ENCODE peak calls at places on chromosomes 5 and 9, in four cellular contexts. H is lung, M is GM13976, Z is esophagus squamous epithelium. Y is an unnamed sample.

GRCh38 chr9:126399789-126400188 is 73.2 kb downstream of the MVB12B start:
- DNase-seq in M (no peak), H (no peak), Z (no peak), Y (no peak)

GRCh38 chr5:175652741-175653663 is 4.9 kb upstream of the HRH2 start:
- DNase-seq in Z (no peak), M (no peak), H (no peak), Y (peak)

GRCh38 chr5:2751592-2752021 is at the start of gene IRX2:
- DNase-seq in Z (no peak), H (peak), M (no peak), Y (no peak)

GRCh38 chr5:937151-937924 is 44.7 kb downstream of the TRIP13 start:
- DNase-seq in Z (no peak), H (no peak), M (no peak), Y (no peak)

GRCh38 chr5:39206630-39207319 is 12.6 kb downstream of the FYB1 start:
- DNase-seq in M (no peak), Z (no peak), H (no peak), Y (no peak)

GRCh38 chr9:137672907-137673791 is 54.3 kb downstream of the EHMT1 start:
- DNase-seq in Z (no peak), H (peak), M (peak), Y (peak)

GRCh38 chr5:18754201-18754600 is 1119.9 kb downstream of the TAF11L14 start:
- DNase-seq in Z (no peak), M (no peak), H (no peak), Y (no peak)

GRCh38 chr5:164097747-164098146 is 592.3 kb downstream of the MAT2B start:
- DNase-seq in H (no peak), Z (no peak), M (no peak), Y (no peak)

GRCh38 chr5:6435356-6435755 is 13.3 kb upstream of the UBE2QL1 start:
- DNase-seq in M (no peak), H (no peak), Z (no peak), Y (peak)

GRCh38 chr5:132659598-132660493 is 1.9 kb downstream of the IL13 start:
- DNase-seq in M (no peak), H (no peak), Z (no peak), Y (no peak)

GRCh38 chr9:95284152-95284551 is 33.4 kb downstream of the FANCC start:
- DNase-seq in H (no peak), M (no peak), Z (no peak), Y (no peak)

GRCh38 chr5:133779828-133780475 is 167.6 kb upstream of the FSTL4 start:
- DNase-seq in Z (no peak), M (no peak), H (no peak), Y (no peak)

GRCh38 chr9:83434254-83434653 is 103.9 kb downstream of the FRMD3 start:
- DNase-seq in H (no peak), M (no peak), Z (no peak), Y (no peak)
- TF ChIP-seq CTCF in H (no peak), M (no peak), Z (no peak), Y (no peak)

GRCh38 chr5:149640350-149640999 is 59.2 kb downstream of the ARHGEF37 start:
- DNase-seq in H (no peak), Z (no peak), M (no peak), Y (no peak)

GRCh38 chr5:149639718-149640117 is 58.4 kb downstream of the ARHGEF37 start:
- DNase-seq in M (no peak), H (no peak), Z (no peak), Y (no peak)

GRCh38 chr5:149638546-149639241 is 57.4 kb downstream of the ARHGEF37 start:
- DNase-seq in H (no peak), Z (no peak), M (no peak), Y (no peak)

GRCh38 chr5:149641600-149641999 is 60.3 kb downstream of the ARHGEF37 start:
- DNase-seq in H (no peak), M (no peak), Z (no peak), Y (no peak)

GRCh38 chr5:149641000-149641576 is 59.8 kb downstream of the ARHGEF37 start:
- DNase-seq in M (no peak), H (no peak), Z (no peak), Y (no peak)
- TF ChIP-seq CTCF in M (no peak), H (no peak), Z (no peak), Y (no peak)

GRCh38 chr9:96654450-96655197 is 493 bp downstream of the PRXL2C start:
- DNase-seq in M (peak), Z (peak), H (peak), Y (peak)
- TF ChIP-seq CTCF in M (no peak), Z (no peak), H (no peak), Y (no peak)

GRCh38 chr5:142012186-142012785 is 541 bp downstream of the GNPDA1 start:
- DNase-seq in M (no peak), Z (no peak), H (peak), Y (peak)

GRCh38 chr5:142014911-142015584 is 2.2 kb upstream of the GNPDA1 start:
- DNase-seq in H (no peak), M (peak), Z (no peak), Y (peak)

GRCh38 chr5:142013734-142014495 is 1.1 kb upstream of the GNPDA1 start:
- DNase-seq in M (no peak), H (no peak), Z (no peak), Y (peak)

GRCh38 chr5:142011572-142012185 is 1.1 kb downstream of the GNPDA1 start:
- DNase-seq in M (no peak), H (no peak), Z (no peak), Y (no peak)

GRCh38 chr5:142012792-142013388 is at the start of gene GNPDA1:
- DNase-seq in M (peak), Z (peak), H (peak), Y (peak)
- TF ChIP-seq CTCF in M (peak), Z (no peak), H (no peak), Y (no peak)

DNA sequence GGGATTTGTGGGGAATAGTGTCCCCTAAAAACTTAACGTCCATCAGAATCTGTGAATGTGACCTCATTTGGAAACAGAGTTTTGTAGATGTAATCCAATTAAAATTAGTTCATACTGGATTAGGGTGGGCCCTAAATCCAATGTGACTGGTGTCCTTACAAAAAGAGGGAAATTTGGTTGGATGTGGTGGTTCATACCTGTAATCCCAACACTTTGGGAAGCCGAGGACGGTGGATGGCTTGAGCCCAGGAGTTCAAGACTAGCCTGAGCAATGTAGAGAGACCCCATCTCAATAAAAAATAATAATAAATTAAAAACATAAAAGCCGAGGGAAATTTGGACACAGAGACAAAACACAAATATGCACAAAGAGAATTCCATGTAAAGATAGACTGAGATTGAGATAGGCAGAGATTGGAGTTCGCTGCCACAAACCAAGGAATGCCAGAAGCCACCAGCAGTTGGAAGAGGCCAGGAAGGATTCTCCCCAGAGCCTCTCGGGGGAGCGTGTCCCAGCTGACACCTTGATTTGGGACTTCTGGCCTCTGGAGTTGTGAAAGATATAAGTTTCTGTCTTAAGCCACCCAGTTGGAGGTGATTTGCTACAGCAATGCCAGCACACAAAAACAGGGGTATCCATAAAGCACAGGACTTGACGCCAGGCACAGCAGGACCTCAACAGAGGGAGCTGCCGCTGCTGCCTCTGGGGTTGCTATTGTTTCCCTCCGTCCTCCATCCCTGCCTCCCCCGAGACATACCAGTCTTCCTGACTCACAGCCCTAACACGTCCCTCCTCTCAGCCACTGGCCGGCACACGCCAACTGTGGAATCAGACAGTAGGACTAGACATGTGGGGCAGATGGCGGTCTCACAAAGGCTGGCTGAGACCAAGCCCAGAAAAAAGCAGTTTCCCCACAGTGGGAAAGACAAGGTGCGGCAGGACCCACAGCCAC is 73.8 kb upstream of the IL17B start:
- DNase-seq in Z (no peak), M (no peak), H (no peak), Y (no peak)
- TF ChIP-seq CTCF in Z (no peak), M (no peak), H (no peak), Y (no peak)

DNA sequence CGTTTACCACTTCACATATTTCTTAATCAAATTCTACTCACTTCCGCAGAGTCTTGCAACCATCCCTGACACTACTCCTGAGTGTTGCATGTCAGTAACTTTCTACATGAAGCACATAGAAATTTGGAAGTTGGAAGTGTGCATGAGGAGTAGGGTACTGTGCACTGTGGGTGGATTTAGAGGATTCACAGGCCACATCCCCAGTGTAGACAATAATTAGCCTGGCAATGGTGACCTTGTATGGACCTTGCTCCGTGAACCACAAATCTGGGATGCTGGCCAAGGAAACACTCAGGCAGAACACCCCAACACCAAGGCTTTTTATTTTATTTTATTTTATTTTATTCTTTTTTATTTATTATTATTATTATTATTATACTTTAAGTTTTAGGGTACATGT is 25.5 kb downstream of the CTSL start:
- DNase-seq in H (no peak), Z (no peak), M (no peak), Y (no peak)
- TF ChIP-seq CTCF in H (no peak), Z (no peak), M (no peak), Y (no peak)

GRCh38 chr5:81855576-81855975 is 104.7 kb upstream of the SSBP2 start:
- DNase-seq in M (no peak), Z (no peak), H (no peak), Y (no peak)

GRCh38 chr5:81854915-81855314 is 104.0 kb upstream of the SSBP2 start:
- DNase-seq in Z (no peak), M (no peak), H (no peak), Y (no peak)

GRCh38 chr5:81854485-81854884 is 103.6 kb upstream of the SSBP2 start:
- DNase-seq in M (no peak), Z (no peak), H (no peak), Y (no peak)

GRCh38 chr5:81853005-81853357 is 102.1 kb upstream of the SSBP2 start:
- DNase-seq in H (no peak), Z (no peak), M (no peak), Y (no peak)

DNA sequence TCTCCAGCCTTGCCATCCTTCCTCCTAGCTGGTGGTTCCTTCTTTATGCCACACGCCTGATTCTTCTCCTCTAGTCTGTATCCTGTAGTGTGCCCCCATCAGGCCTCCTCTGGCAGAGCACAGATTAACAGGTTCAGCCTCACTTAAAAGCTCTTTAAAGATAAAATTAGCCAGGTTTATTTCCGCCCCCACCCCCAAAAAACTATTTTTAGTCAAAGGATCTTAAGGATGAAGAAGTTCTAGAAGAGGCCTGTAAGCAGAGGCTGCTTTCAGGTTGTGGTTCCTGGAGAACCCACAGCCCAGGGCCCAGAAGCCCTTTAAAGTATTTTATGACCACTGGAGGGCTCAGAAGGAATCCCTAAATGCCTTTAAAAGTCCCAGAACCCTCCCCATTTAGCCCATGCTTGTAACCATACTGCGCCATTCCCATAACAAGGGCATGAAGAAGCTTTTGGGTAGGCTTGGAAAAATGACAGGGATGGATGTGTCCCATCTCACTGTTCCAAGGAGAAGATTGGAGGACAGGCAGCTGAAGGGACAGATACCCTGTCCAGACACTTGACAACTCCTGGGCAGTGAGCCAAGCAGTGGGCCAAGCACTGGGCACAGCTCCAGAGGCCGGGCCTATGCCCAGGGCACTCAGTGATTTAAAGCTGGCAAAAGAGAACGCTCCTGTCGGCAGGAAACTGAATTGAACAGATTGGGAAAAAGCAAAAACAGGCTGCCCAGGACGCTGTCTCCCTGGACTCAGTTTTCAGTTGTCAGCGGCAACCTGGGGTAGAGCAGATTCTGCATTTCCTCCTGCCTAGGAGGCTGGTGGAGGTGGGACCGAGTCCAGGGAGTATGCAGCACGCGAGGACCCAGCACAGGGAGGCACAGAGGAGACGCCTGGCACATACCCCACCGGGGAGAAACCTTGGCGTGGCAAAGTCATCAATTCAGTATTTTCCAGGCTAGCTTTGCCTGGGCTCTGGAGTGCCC is 106.3 kb upstream of the SSBP2 start:
- DNase-seq in H (peak), M (no peak), Z (no peak), Y (peak)
- TF ChIP-seq CTCF in H (no peak), M (peak), Z (peak), Y (no peak)

Y was measured in activated CD8-positive, alpha-beta T cell treated with anti-CD3 and anti-CD28 coated beads for 36 hours.